ENCODE peak calls at places on chromosomes 3 and 15, in seven cellular contexts. L is A549, Y is H1, P is HepG2, I is IMR-90, F is K562, S is GM12878. U is an unnamed sample.

GRCh38 chr15:41513282-41514227 is at the start of gene LTK:
- DNase-seq in L (no peak), Y (peak; percentile 81), P (no peak), I (no peak), F (peak; percentile 96), S (no peak), U (peak; percentile 75)

GRCh38 chr3:127139601-127140500 is 53.1 kb upstream of the PRR23E start:
- DNase-seq in L (no peak), Y (no peak), P (no peak), I (no peak), F (no peak), S (no peak), U (peak; percentile 43)

GRCh38 chr3:28856796-28857195 is 424.1 kb upstream of the RBMS3 start:
- DNase-seq in L (no peak), Y (no peak), P (no peak), I (peak; percentile 22), F (no peak), S (no peak), U (no peak)

GRCh38 chr15:52289629-52290081 is 5.9 kb downstream of the MYO5C start:
- DNase-seq in L (no peak), Y (peak; percentile 44), P (no peak), I (no peak), F (no peak), S (no peak), U (no peak)

GRCh38 chr15:59298255-59298856 is 74.3 kb downstream of the MYO1E start:
- DNase-seq in L (no peak), Y (no peak), P (no peak), I (peak; percentile 20), F (no peak), S (peak; percentile 99), U (no peak)

GRCh38 chr3:21944251-21944650 is 193.2 kb upstream of the ZNF385D start:
- DNase-seq in L (no peak), Y (no peak), P (no peak), I (no peak), F (no peak), S (no peak), U (no peak)

GRCh38 chr15:38540516-38540915 is 24.1 kb downstream of the RASGRP1 start:
- DNase-seq in L (no peak), Y (no peak), P (no peak), I (no peak), F (no peak), S (no peak), U (no peak)

GRCh38 chr3:189673535-189673934 is 42.3 kb downstream of the TP63 start:
- DNase-seq in L (no peak), Y (no peak), P (no peak), I (no peak), F (no peak), S (peak; percentile 42), U (no peak)

GRCh38 chr3:106371605-106372292 is 502.9 kb upstream of the CBLB start:
- DNase-seq in L (no peak), Y (no peak), P (no peak), I (peak; percentile 53), F (no peak), S (no peak), U (no peak)

GRCh38 chr3:71797455-71797854 is 12.5 kb upstream of the PROK2 start:
- DNase-seq in L (no peak), Y (no peak), P (no peak), I (no peak), F (no peak), S (no peak), U (no peak)

GRCh38 chr15:72751751-72752455 is 31.7 kb downstream of the ADPGK start:
- DNase-seq in L (no peak), Y (no peak), P (no peak), I (peak; percentile 2), F (no peak), S (no peak), U (no peak)

GRCh38 chr3:76134166-76134565 is 348.8 kb upstream of the ZNF717 start:
- DNase-seq in L (no peak), Y (no peak), P (no peak), I (peak; percentile 46), F (no peak), S (no peak), U (no peak)

GRCh38 chr3:65406470-65406869 is 632.2 kb downstream of the MAGI1 start:
- DNase-seq in L (no peak), Y (no peak), P (peak; percentile 86), I (peak; percentile 66), F (no peak), S (no peak), U (no peak)

GRCh38 chr3:24139463-24140412 is 194.7 kb downstream of the NR1D2 start:
- DNase-seq in L (no peak), Y (no peak), P (no peak), I (no peak), F (no peak), S (no peak), U (no peak)

GRCh38 chr3:66473637-66474036 is 27.2 kb downstream of the LRIG1 start:
- DNase-seq in L (no peak), Y (no peak), P (no peak), I (peak; percentile 86), F (no peak), S (no peak), U (no peak)

GRCh38 chr3:186220365-186220764 is 111.5 kb upstream of the ETV5 start:
- DNase-seq in L (no peak), Y (no peak), P (no peak), I (no peak), F (no peak), S (no peak), U (no peak)

GRCh38 chr3:16866447-16867025 is 18.2 kb upstream of the PLCL2 start:
- DNase-seq in L (no peak), Y (no peak), P (no peak), I (no peak), F (no peak), S (no peak), U (no peak)

GRCh38 chr3:32366638-32367368 is 24.9 kb upstream of the CMTM7 start:
- DNase-seq in L (no peak), Y (no peak), P (no peak), I (peak; percentile 43), F (no peak), S (no peak), U (no peak)

GRCh38 chr15:86101818-86102217 is 22.1 kb downstream of the AGBL1 start:
- DNase-seq in L (no peak), Y (no peak), P (no peak), I (no peak), F (no peak), S (no peak), U (no peak)

GRCh38 chr3:38738630-38739395 is 77.2 kb downstream of the SCN10A start:
- DNase-seq in L (peak; percentile 37), Y (peak; percentile 94), P (peak; percentile 27), I (peak; percentile 28), F (peak; percentile 68), S (no peak), U (peak; percentile 70)

GRCh38 chr3:11655188-11655928 is 11.6 kb upstream of the VGLL4 start:
- DNase-seq in L (peak; percentile 19), Y (no peak), P (no peak), I (no peak), F (no peak), S (no peak), U (peak; percentile 73)

GRCh38 chr15:89948796-89949195 is 36.0 kb upstream of the ARPIN start:
- DNase-seq in L (no peak), Y (no peak), P (no peak), I (no peak), F (no peak), S (no peak), U (no peak)

GRCh38 chr15:89946681-89947313 is 34.0 kb upstream of the ARPIN start:
- DNase-seq in L (no peak), Y (no peak), P (no peak), I (no peak), F (no peak), S (no peak), U (no peak)

GRCh38 chr15:89947338-89947829 is 34.6 kb upstream of the ARPIN start:
- DNase-seq in L (no peak), Y (no peak), P (no peak), I (no peak), F (no peak), S (no peak), U (no peak)
- TF ChIP-seq USF2 in L (no peak), Y (no peak), P (no peak), I (no peak), F (no peak), S (no peak), U (no peak)

DNA sequence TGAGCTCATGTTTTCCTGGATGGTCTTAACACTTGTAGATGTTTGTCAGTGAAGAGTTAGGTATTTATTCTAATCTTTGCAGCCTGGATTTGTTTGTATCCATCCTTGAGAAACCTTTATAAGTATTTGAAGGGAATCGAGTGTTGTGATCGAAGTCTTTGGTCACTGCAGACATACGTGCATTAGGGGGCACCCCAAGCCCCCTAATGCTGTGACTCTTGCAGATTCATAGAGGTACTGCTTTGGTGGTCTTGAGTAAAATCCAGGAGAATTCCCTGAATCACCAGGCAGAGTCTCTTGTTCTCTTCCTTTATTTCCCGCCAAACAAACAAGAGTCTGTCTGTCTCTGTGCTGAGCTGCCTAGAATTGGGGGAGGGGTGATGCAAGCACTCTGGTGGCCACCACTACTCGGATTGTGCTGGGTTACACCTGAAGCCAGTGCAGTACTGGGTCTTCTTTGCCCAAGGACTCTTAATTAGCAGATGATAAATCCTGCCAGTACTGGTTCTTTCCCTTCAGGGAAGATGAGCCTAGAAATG is 170.5 kb upstream of the POU1F1 start:
- DNase-seq in L (no peak), Y (no peak), P (no peak), I (no peak), F (no peak), S (no peak), U (no peak)
- H3K4me2 ChIP-seq in L (no peak overlapping the region), Y (no peak overlapping the region), P (no peak overlapping the region), I (no peak overlapping the region), F (no peak overlapping the region), S (no peak overlapping the region), U (no peak overlapping the region)

DNA sequence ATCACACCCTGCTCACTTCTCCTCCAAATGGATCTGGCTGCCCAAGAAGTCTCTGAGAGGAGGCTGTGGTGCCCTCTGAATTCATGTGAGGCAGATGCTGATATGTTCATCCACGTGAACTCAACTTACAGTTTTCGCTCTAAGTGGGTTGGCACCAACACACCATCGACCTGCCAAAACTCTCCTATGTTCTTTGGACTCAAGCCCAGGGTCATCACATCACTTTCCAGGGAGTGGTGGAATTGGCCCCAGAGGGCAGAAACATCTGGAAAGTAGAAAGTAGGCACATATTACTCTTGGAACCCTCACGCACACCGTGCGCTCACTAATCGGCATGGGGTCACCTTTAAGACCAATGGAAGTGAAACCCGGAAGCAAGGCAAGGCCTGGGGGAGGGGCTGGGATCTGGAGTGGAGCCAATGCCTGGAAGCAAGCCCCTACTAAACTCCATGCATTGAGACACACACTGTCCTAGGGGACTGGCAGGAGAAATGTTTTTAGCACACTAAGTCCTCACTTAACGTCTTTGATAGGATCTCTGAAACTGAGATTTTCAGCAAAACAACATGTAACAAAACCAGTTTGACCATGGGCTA is 41.4 kb downstream of the SSUH2 start:
- DNase-seq in L (no peak), Y (peak; percentile 22), P (no peak), I (no peak), F (no peak), S (no peak), U (no peak)
- TF ChIP-seq CTCF in L (no peak), Y (no peak), P (no peak), I (no peak), F (no peak), S (no peak), U (no peak)

GRCh38 chr15:96037584-96037983 is 292.9 kb upstream of the NR2F2 start:
- DNase-seq in L (no peak), Y (no peak), P (no peak), I (peak; percentile 68), F (no peak), S (peak; percentile 93), U (no peak)
- TF ChIP-seq USF2 in L (no peak), Y (no peak), P (no peak), I (no peak), F (no peak), S (no peak), U (no peak)